ENCODE peak calls at places on chromosomes 12 and 14, in four cellular contexts. H is stimulated activated CD4-positive, alpha-beta T cell treated with anti-CD3 and anti-CD28 coated beads, Interleukin-12 subunit alpha, Interleukin-12 subunit beta, amount 100 ng/mL, for 4 hours; Y is GM12891; K is fibroblast of the aortic adventitia. Z is an unnamed sample.

GRCh38 chr14:89534896-89535615 is 118.0 kb upstream of the FOXN3 start:
- DNase-seq in H (no peak), Y (no peak), K (peak; percentile 57), Z (no peak)

GRCh38 chr12:107134558-107134957 is 41.2 kb upstream of the CRY1 start:
- DNase-seq in H (peak; percentile 1), Y (no peak), K (no peak), Z (peak; percentile 26)

GRCh38 chr12:16606936-16607335 is 974 bp upstream of the LMO3 start:
- DNase-seq in H (no peak), Y (no peak), K (no peak), Z (no peak)

GRCh38 chr12:84070311-84070710 is 842.3 kb downstream of the SLC6A15 start:
- DNase-seq in H (no peak), Y (no peak), K (peak; percentile 85), Z (no peak)

GRCh38 chr12:17579148-17580026 is 510.6 kb downstream of the RERGL start:
- DNase-seq in H (no peak), Y (no peak), K (no peak), Z (no peak)

GRCh38 chr12:88723219-88723618 is 142.9 kb upstream of the KITLG start:
- DNase-seq in H (no peak), Y (no peak), K (peak; percentile 57), Z (no peak)

GRCh38 chr14:85566603-85567002 is 36.7 kb downstream of the FLRT2 start:
- DNase-seq in H (no peak), Y (no peak), K (peak; percentile 79), Z (no peak)

GRCh38 chr12:129903956-129904769 is at the start of gene TMEM132D:
- DNase-seq in H (no peak), Y (no peak), K (no peak), Z (no peak)

GRCh38 chr12:8127138-8127537 is 3.7 kb downstream of the CLEC4A start:
- DNase-seq in H (no peak), Y (no peak), K (no peak), Z (no peak)

GRCh38 chr14:94113490-94113889 is 3.0 kb downstream of the IFI27 start:
- DNase-seq in H (no peak), Y (no peak), K (peak; percentile 39), Z (no peak)

GRCh38 chr12:125140239-125140917 is 75.1 kb downstream of the AACS start:
- DNase-seq in H (no peak), Y (no peak), K (no peak), Z (no peak)

GRCh38 chr14:75461755-75462349 is 34.0 kb downstream of the JDP2 start:
- DNase-seq in H (no peak), Y (no peak), K (no peak), Z (no peak)

GRCh38 chr12:52164624-52165023 is 27.2 kb downstream of the KRT80 start:
- DNase-seq in H (no peak), Y (no peak), K (no peak), Z (no peak)

GRCh38 chr12:119829439-119829838 is 47.7 kb downstream of the CIT start:
- DNase-seq in H (no peak), Y (no peak), K (no peak), Z (no peak)

GRCh38 chr14:101001311-101002069 is 98.0 kb upstream of the RTL1 start:
- DNase-seq in H (no peak), Y (no peak), K (peak; percentile 20), Z (no peak)

GRCh38 chr12:93476555-93476954 is 9.2 kb downstream of the MRPL42 start:
- DNase-seq in H (no peak), Y (no peak), K (no peak), Z (no peak)

GRCh38 chr12:62098131-62098530 is 162.1 kb upstream of the USP15 start:
- DNase-seq in H (no peak), Y (no peak), K (no peak), Z (no peak)

GRCh38 chr12:89999699-90000505 is 291.3 kb upstream of the ATP2B1 start:
- DNase-seq in H (no peak), Y (no peak), K (peak; percentile 78), Z (no peak)

GRCh38 chr14:83706555-83706954 is 1823.4 kb upstream of the FLRT2 start:
- DNase-seq in H (no peak), Y (no peak), K (no peak), Z (no peak)

GRCh38 chr14:22314183-22314820 is 274.7 kb downstream of the DAD1 start:
- DNase-seq in H (no peak), Y (peak; percentile 28), K (peak; percentile 62), Z (no peak)

GRCh38 chr14:29601559-29602109 is 326.0 kb downstream of the PRKD1 start:
- DNase-seq in H (no peak), Y (no peak), K (peak; percentile 12), Z (no peak)

GRCh38 chr14:50666772-50667490 is 1.2 kb downstream of the SAV1 start:
- DNase-seq in H (no peak), Y (no peak), K (peak; percentile 79), Z (no peak)

GRCh38 chr14:105216490-105217247 is 31.7 kb upstream of the BTBD6 start:
- DNase-seq in H (no peak), Y (no peak), K (no peak), Z (no peak)

GRCh38 chr14:77203611-77204456 is 22.2 kb downstream of the TMEM63C start:
- DNase-seq in H (no peak), Y (no peak), K (no peak), Z (no peak)

GRCh38 chr14:23171251-23171975 is 12.0 kb downstream of the SLC7A8 start:
- DNase-seq in H (no peak), Y (no peak), K (peak; percentile 60), Z (no peak)

GRCh38 chr14:38208825-38209562 is 1.3 kb downstream of the SSTR1 start:
- DNase-seq in H (no peak), Y (no peak), K (peak; percentile 17), Z (peak; percentile 60)

GRCh38 chr12:109734219-109735000 is 20.8 kb downstream of the FAM222A start:
- DNase-seq in H (no peak), Y (no peak), K (no peak), Z (no peak)

GRCh38 chr12:30437616-30438015 is 258.1 kb downstream of the IPO8 start:
- DNase-seq in H (no peak), Y (no peak), K (peak; percentile 44), Z (no peak)

GRCh38 chr12:53289891-53290290 is 5.5 kb upstream of the PFDN5 start:
- DNase-seq in H (no peak), Y (no peak), K (peak; percentile 29), Z (no peak)